ENCODE peak calls at places on chromosomes 3 and 15, in nine cellular contexts. N, R, L, H, J, P, Z, G and M are unnamed samples.
A peak's percentile ranks its signal among the peaks of the same experiment; 100 is the strongest.

GRCh38 chr15:77412972-77413371 is 6.9 kb downstream of the PEAK1 start:
- DNase-seq in N (no peak), R (no peak), L (no peak), H (no peak), J (no peak), P (no peak), Z (no peak), G (no peak), M (no peak)

GRCh38 chr3:112778298-112779008 is 68.2 kb downstream of the CD200R1L start:
- DNase-seq in N (no peak), R (no peak), L (no peak), H (peak; percentile 90), J (peak; percentile 81), P (peak; percentile 86), Z (no peak), G (no peak), M (no peak)

GRCh38 chr15:90087454-90088154 is 14.7 kb downstream of the IDH2 start:
- DNase-seq in N (peak; percentile 45), R (peak; percentile 64), L (no peak), H (no peak), J (peak; percentile 42), P (peak; percentile 71), Z (peak; percentile 41), G (no peak), M (peak; percentile 50)

GRCh38 chr3:72791132-72791531 is 57.1 kb downstream of the SHQ1 start:
- DNase-seq in N (no peak), R (no peak), L (no peak), H (peak; percentile 14), J (no peak), P (peak; percentile 8), Z (no peak), G (no peak), M (no peak)

GRCh38 chr15:101175396-101175795 is 76.5 kb downstream of the CHSY1 start:
- DNase-seq in N (peak; percentile 82), R (no peak), L (peak; percentile 83), H (no peak), J (no peak), P (no peak), Z (no peak), G (no peak), M (no peak)

GRCh38 chr3:16381426-16381825 is 116.4 kb downstream of the OXNAD1 start:
- DNase-seq in N (no peak), R (no peak), L (no peak), H (no peak), J (no peak), P (no peak), Z (no peak), G (no peak), M (no peak)

GRCh38 chr3:94862703-94863102 is 799.8 kb downstream of the NSUN3 start:
- DNase-seq in N (peak; percentile 31), R (peak; percentile 46), L (no peak), H (peak; percentile 4), J (peak; percentile 48), P (peak; percentile 5), Z (peak; percentile 12), G (peak; percentile 9), M (peak; percentile 13)

GRCh38 chr15:77773903-77774302 is 141.2 kb upstream of the LINGO1 start:
- DNase-seq in N (no peak), R (no peak), L (no peak), H (no peak), J (no peak), P (no peak), Z (no peak), G (no peak), M (no peak)

GRCh38 chr3:39154323-39155021 is 1.1 kb upstream of the CSRNP1 start:
- DNase-seq in N (no peak), R (peak; percentile 46), L (no peak), H (no peak), J (no peak), P (peak; percentile 44), Z (no peak), G (no peak), M (no peak)

GRCh38 chr15:62895905-62896316 is 146.6 kb upstream of the TPM1 start:
- DNase-seq in N (no peak), R (no peak), L (no peak), H (peak; percentile 67), J (peak; percentile 77), P (peak; percentile 89), Z (no peak), G (no peak), M (no peak)

GRCh38 chr3:23566499-23566898 is 239.3 kb upstream of the UBE2E1 start:
- DNase-seq in N (no peak), R (no peak), L (no peak), H (no peak), J (no peak), P (no peak), Z (no peak), G (no peak), M (no peak)

GRCh38 chr15:73383310-73384185 is 14.8 kb upstream of the HCN4 start:
- DNase-seq in N (no peak), R (no peak), L (no peak), H (no peak), J (no peak), P (no peak), Z (no peak), G (no peak), M (no peak)